ENCODE peak calls at places on chromosomes 1 and 21, in nine cellular contexts. A is H7; K is OCI-LY7; G is IMR-90; Q is CD8-positive, alpha-beta memory T cell; E is pancreas; U is endothelial cell of umbilical vein; S is tibial nerve; F is cardiac muscle cell. H is an unnamed sample.

GRCh38 chr1:34787461-34788420 is 5.1 kb upstream of the GJA4 start:
- DNase-seq in A (peak; percentile 68), K (peak; percentile 18), G (peak; percentile 39), Q (no peak), E (no peak), U (peak; percentile 53), S (no peak), F (no peak), H (no peak)

GRCh38 chr1:4046836-4047461 is 146.9 kb upstream of the C1orf174 start:
- DNase-seq in A (peak; percentile 23), K (peak; percentile 92), G (no peak), Q (no peak), E (no peak), U (no peak), S (no peak), F (no peak), H (no peak)

GRCh38 chr21:42695324-42696025 is 42.1 kb downstream of the PDE9A start:
- DNase-seq in A (peak; percentile 14), K (no peak), G (peak; percentile 55), Q (no peak), E (no peak), U (no peak), S (peak; percentile 28), F (no peak), H (no peak)

GRCh38 chr1:24888061-24888970 is 41.8 kb downstream of the RUNX3 start:
- DNase-seq in A (peak; percentile 22), K (no peak), G (no peak), Q (no peak), E (peak; percentile 11), U (no peak), S (no peak), F (no peak), H (no peak)

GRCh38 chr1:218585565-218586184 is 240.5 kb downstream of the TGFB2 start:
- DNase-seq in A (peak; percentile 58), K (no peak), G (peak; percentile 86), Q (no peak), E (peak; percentile 42), U (peak; percentile 86), S (no peak), F (peak; percentile 87), H (no peak)

GRCh38 chr1:78237364-78237916 is 191.7 kb downstream of the GIPC2 start:
- DNase-seq in A (peak; percentile 18), K (no peak), G (no peak), Q (no peak), E (no peak), U (no peak), S (no peak), F (no peak), H (peak; percentile 81)

GRCh38 chr1:32521165-32521564 is 18.1 kb upstream of the ZBTB8A start:
- DNase-seq in A (peak; percentile 52), K (peak; percentile 44), G (no peak), Q (no peak), E (no peak), U (no peak), S (no peak), F (no peak), H (no peak)

GRCh38 chr1:77987942-77988341 is 9.1 kb upstream of the FUBP1 start:
- DNase-seq in A (no peak), K (no peak), G (no peak), Q (no peak), E (no peak), U (no peak), S (no peak), F (no peak), H (no peak)

GRCh38 chr1:68723791-68724190 is 226.9 kb upstream of the DEPDC1 start:
- DNase-seq in A (no peak), K (no peak), G (no peak), Q (no peak), E (no peak), U (no peak), S (no peak), F (no peak), H (no peak)

GRCh38 chr1:44030606-44031050 is 634 bp downstream of the SLC6A9 start:
- DNase-seq in A (peak; percentile 88), K (peak; percentile 78), G (peak; percentile 34), Q (no peak), E (peak; percentile 86), U (peak; percentile 43), S (peak; percentile 22), F (peak; percentile 85), H (no peak)

GRCh38 chr1:151612506-151613274 is 840 bp downstream of the SNX27 start:
- DNase-seq in A (peak; percentile 83), K (peak; percentile 30), G (no peak), Q (peak; percentile 17), E (peak; percentile 78), U (peak; percentile 34), S (peak; percentile 33), F (peak; percentile 35), H (peak; percentile 42)

GRCh38 chr1:116020668-116021272 is 44.5 kb downstream of the SLC22A15 start:
- DNase-seq in A (peak; percentile 74), K (peak; percentile 63), G (peak; percentile 40), Q (peak; percentile 15), E (no peak), U (peak; percentile 52), S (peak; percentile 33), F (peak; percentile 75), H (no peak)

GRCh38 chr1:30920827-30921226 is 12.3 kb upstream of the SDC3 start:
- DNase-seq in A (no peak), K (no peak), G (no peak), Q (no peak), E (no peak), U (no peak), S (no peak), F (no peak), H (peak; percentile 17)

GRCh38 chr1:230495891-230496385 is 69.8 kb upstream of the PGBD5 start:
- DNase-seq in A (no peak), K (no peak), G (no peak), Q (no peak), E (peak; percentile 84), U (no peak), S (no peak), F (no peak), H (no peak)

GRCh38 chr1:84956097-84956496 is 40.8 kb downstream of the MCOLN2 start:
- DNase-seq in A (no peak), K (no peak), G (no peak), Q (no peak), E (no peak), U (no peak), S (no peak), F (no peak), H (no peak)

GRCh38 chr1:84960371-84960770 is 36.5 kb downstream of the MCOLN2 start:
- DNase-seq in A (no peak), K (no peak), G (peak; percentile 72), Q (no peak), E (no peak), U (no peak), S (no peak), F (peak; percentile 39), H (no peak)

GRCh38 chr1:84959294-84959693 is 37.6 kb downstream of the MCOLN2 start:
- DNase-seq in A (no peak), K (no peak), G (peak; percentile 66), Q (no peak), E (no peak), U (no peak), S (no peak), F (no peak), H (no peak)

GRCh38 chr1:84957956-84958355 is 39.0 kb downstream of the MCOLN2 start:
- DNase-seq in A (no peak), K (no peak), G (no peak), Q (no peak), E (no peak), U (no peak), S (no peak), F (no peak), H (no peak)

GRCh38 chr1:84956655-84957054 is 40.3 kb downstream of the MCOLN2 start:
- DNase-seq in A (no peak), K (no peak), G (no peak), Q (no peak), E (no peak), U (no peak), S (no peak), F (no peak), H (no peak)
- H3K36me3 ChIP-seq in A (no peaks in the 10 kb centered on the region), K (peaks cover 97% of the 10 kb centered on the region), G (no peaks in the 10 kb centered on the region), Q (peaks cover 3% of the 10 kb centered on the region), E (no peaks in the 10 kb centered on the region), U (no peaks in the 10 kb centered on the region), S (no peaks in the 10 kb centered on the region), F (no peaks in the 10 kb centered on the region), H (no peaks in the 10 kb centered on the region)

DNA sequence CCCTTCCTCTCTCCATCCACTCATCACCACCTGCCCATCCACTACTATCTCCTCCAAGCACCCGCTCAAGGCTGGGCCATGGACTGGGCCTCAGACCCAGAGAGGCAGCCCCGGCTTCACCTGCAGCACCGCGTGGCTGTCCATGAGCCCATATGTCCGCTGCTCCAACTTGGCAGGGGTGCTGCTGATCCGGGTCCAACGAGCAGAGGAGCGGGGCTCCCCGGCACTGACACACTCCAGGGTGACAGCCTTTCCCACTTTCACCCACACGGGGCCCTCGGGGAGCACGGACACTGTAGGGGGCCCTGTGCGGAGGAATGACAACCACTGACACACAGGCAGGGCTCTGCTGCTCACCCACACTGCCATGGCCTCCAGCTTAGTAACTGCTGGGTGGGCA is 28.9 kb downstream of the LDLRAD2 start:
- DNase-seq in A (no peak), K (no peak), G (no peak), Q (no peak), E (no peak), U (no peak), S (no peak), F (no peak), H (no peak)
- H3K36me3 ChIP-seq in A (peaks cover 23% of the 10 kb centered on the region), K (no peaks in the 10 kb centered on the region), G (peaks cover 68% of the 10 kb centered on the region), Q (no peaks in the 10 kb centered on the region), E (peaks cover 32% of the 10 kb centered on the region), U (peaks cover 78% of the 10 kb centered on the region), S (peaks cover 5% of the 10 kb centered on the region), F (peaks cover 34% of the 10 kb centered on the region), H (peaks cover 92% of the 10 kb centered on the region)

GRCh38 chr1:247431643-247432042 is 15.7 kb downstream of the NLRP3 start:
- DNase-seq in A (no peak), K (no peak), G (no peak), Q (no peak), E (no peak), U (no peak), S (no peak), F (no peak), H (no peak)
- H3K36me3 ChIP-seq in A (no peaks in the 10 kb centered on the region), K (no peaks in the 10 kb centered on the region), G (no peaks in the 10 kb centered on the region), Q (peaks cover 7% of the 10 kb centered on the region), E (no peaks in the 10 kb centered on the region), U (no peaks in the 10 kb centered on the region), S (no peaks in the 10 kb centered on the region), F (no peaks in the 10 kb centered on the region), H (no peaks in the 10 kb centered on the region)

GRCh38 chr1:90748668-90749067 is 31.6 kb upstream of the BARHL2 start:
- DNase-seq in A (no peak), K (no peak), G (no peak), Q (no peak), E (no peak), U (no peak), S (no peak), F (no peak), H (no peak)

GRCh38 chr1:90746857-90747256 is 29.8 kb upstream of the BARHL2 start:
- DNase-seq in A (no peak), K (no peak), G (no peak), Q (no peak), E (no peak), U (no peak), S (no peak), F (no peak), H (no peak)

DNA sequence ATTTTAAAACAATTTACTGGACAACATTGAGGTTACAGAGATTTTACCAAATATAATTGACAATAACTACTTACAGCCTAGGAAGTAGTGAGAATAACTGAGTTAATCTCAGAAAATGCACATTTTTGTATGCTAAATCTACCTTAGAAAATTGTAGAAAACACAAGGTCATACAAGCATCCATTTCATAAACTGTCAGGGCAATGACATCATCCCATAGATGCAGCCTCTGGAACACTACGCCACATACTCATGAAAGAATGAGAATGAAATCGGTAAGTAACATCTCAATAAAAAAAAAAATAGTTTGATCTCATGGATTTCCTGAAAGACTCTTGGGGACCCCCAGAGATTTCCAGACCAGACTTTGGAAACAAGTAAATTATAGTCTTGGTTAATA is 28.9 kb upstream of the BARHL2 start:
- DNase-seq in A (no peak), K (no peak), G (no peak), Q (no peak), E (no peak), U (no peak), S (no peak), F (no peak), H (no peak)
- H3K36me3 ChIP-seq in A (no peaks in the 10 kb centered on the region), K (no peaks in the 10 kb centered on the region), G (no peaks in the 10 kb centered on the region), Q (no peaks in the 10 kb centered on the region), E (no peaks in the 10 kb centered on the region), U (no peaks in the 10 kb centered on the region), S (no peaks in the 10 kb centered on the region), F (no peaks in the 10 kb centered on the region), H (no peaks in the 10 kb centered on the region)